ENCODE peak calls at places on chromosomes 12 and 14, in nine cellular contexts. O is sciatic nerve; C is left cardiac atrium; L is heart right ventricle; X is K562; N is activated T-helper 17 cell treated with anti-CD3 and anti-CD28 coated beads, Interleukin-2, amount 50 U/mL, for 72 hours; V is body of pancreas; Z is natural killer cell; F is HCT116. Y is an unnamed sample.
A peak's percentile ranks its signal among the peaks of the same experiment; 100 is the strongest.

GRCh38 chr12:92244036-92244435 is 98.4 kb upstream of the BTG1 start:
- ATAC-seq in C (peak; percentile 86), Z (no peak), V (peak; percentile 86), F (no peak), X (peak; percentile 37), L (peak; percentile 90), N (no peak), O (peak; percentile 93), Y (no peak)

GRCh38 chr14:53778263-53778662 is 178.4 kb downstream of the BMP4 start:
- ATAC-seq in C (no peak), Z (no peak), V (no peak), O (no peak), N (no peak), L (no peak), X (no peak), F (no peak), Y (no peak)

GRCh38 chr12:64618953-64619590 is 8.8 kb downstream of the RASSF3 start:
- ATAC-seq in F (no peak), V (peak; percentile 40), N (peak; percentile 28), Z (peak; percentile 48), C (peak; percentile 67), L (peak; percentile 59), O (peak; percentile 64), X (peak; percentile 85), Y (peak; percentile 23)

GRCh38 chr14:76376001-76376404 is at the start of gene ESRRB:
- ATAC-seq in O (no peak), C (peak; percentile 51), N (no peak), F (peak; percentile 89), X (no peak), Z (no peak), L (no peak), V (peak; percentile 58), Y (no peak)

GRCh38 chr12:104121001-104121400 is 17.0 kb downstream of the NFYB start:
- ATAC-seq in C (no peak), Z (no peak), N (no peak), X (no peak), L (no peak), V (no peak), F (peak; percentile 72), O (no peak), Y (no peak)

GRCh38 chr14:105837349-105838063 is 311.1 kb downstream of the TMEM121 start:
- ATAC-seq in N (no peak), O (no peak), C (no peak), V (no peak), F (no peak), X (no peak), L (no peak), Z (no peak), Y (no peak)

GRCh38 chr12:56831936-56832335 is 68.8 kb downstream of the HSD17B6 start:
- ATAC-seq in O (no peak), Z (no peak), C (no peak), X (no peak), F (no peak), L (no peak), V (no peak), N (no peak), Y (no peak)

GRCh38 chr12:122089080-122089479 is 10.5 kb downstream of the MLXIP start:
- ATAC-seq in N (no peak), O (no peak), C (no peak), X (peak; percentile 12), L (no peak), F (no peak), Z (no peak), V (no peak), Y (no peak)

GRCh38 chr14:71365305-71365865 is 458.1 kb downstream of the PCNX1 start:
- ATAC-seq in L (no peak), O (no peak), V (no peak), Z (no peak), C (no peak), F (no peak), X (no peak), N (no peak), Y (no peak)

GRCh38 chr12:62715086-62715786 is 219.7 kb downstream of the PPM1H start:
- ATAC-seq in C (peak; percentile 70), V (no peak), F (no peak), X (no peak), L (peak; percentile 71), O (peak; percentile 91), Z (no peak), N (no peak), Y (no peak)

GRCh38 chr14:35390577-35391387 is 13.8 kb downstream of the NFKBIA start:
- ATAC-seq in X (peak; percentile 79), O (no peak), V (peak; percentile 33), L (no peak), C (no peak), Z (no peak), F (peak; percentile 75), N (peak; percentile 92), Y (peak; percentile 89)

GRCh38 chr12:63394349-63394748 is 243.3 kb upstream of the AVPR1A start:
- ATAC-seq in V (no peak), X (no peak), L (no peak), C (no peak), Z (no peak), O (no peak), F (no peak), N (no peak), Y (no peak)

GRCh38 chr12:109686523-109686922 is 27.1 kb upstream of the FAM222A start:
- ATAC-seq in V (peak; percentile 51), C (no peak), Z (no peak), X (no peak), F (no peak), N (no peak), O (no peak), L (no peak), Y (no peak)

GRCh38 chr12:56474389-56474788 is 6.0 kb downstream of the SPRYD4 start:
- ATAC-seq in V (no peak), O (no peak), F (no peak), Z (no peak), N (no peak), X (peak; percentile 8), C (no peak), L (peak; percentile 48), Y (no peak)

GRCh38 chr14:104148433-104149277 is 10.3 kb downstream of the KIF26A start:
- ATAC-seq in V (no peak), N (no peak), L (peak; percentile 13), X (no peak), F (no peak), Z (no peak), O (no peak), C (no peak), Y (no peak)

GRCh38 chr14:100557658-100558057 is 29.6 kb downstream of the BEGAIN start:
- ATAC-seq in F (no peak), Z (no peak), O (no peak), V (no peak), X (no peak), C (peak; percentile 20), L (peak; percentile 35), N (no peak), Y (no peak)

GRCh38 chr14:65421201-65421981 is 8.9 kb downstream of the FUT8 start:
- ATAC-seq in C (no peak), N (no peak), L (no peak), O (no peak), F (no peak), X (peak; percentile 54), Z (no peak), V (no peak), Y (no peak)

GRCh38 chr12:112112423-112113132 is 4.0 kb upstream of the NAA25 start:
- ATAC-seq in X (no peak), Z (no peak), N (peak; percentile 18), F (peak; percentile 53), C (no peak), O (no peak), L (no peak), V (no peak), Y (peak; percentile 79)

GRCh38 chr14:105330491-105330895 is 15.9 kb downstream of the PACS2 start:
- ATAC-seq in X (no peak), L (no peak), O (no peak), F (peak; percentile 60), C (no peak), V (peak; percentile 8), N (peak; percentile 67), Z (no peak), Y (peak; percentile 34)

GRCh38 chr14:53993920-53994607 is 37.4 kb upstream of the BMP4 start:
- ATAC-seq in Z (no peak), C (no peak), V (no peak), L (no peak), X (no peak), F (no peak), O (no peak), N (no peak), Y (no peak)

GRCh38 chr12:53365245-53365904 is 14.6 kb upstream of the SP1 start:
- ATAC-seq in Z (no peak), V (no peak), N (peak; percentile 68), F (peak; percentile 13), C (peak; percentile 38), X (peak; percentile 78), O (peak; percentile 79), L (peak; percentile 56), Y (peak; percentile 64)

GRCh38 chr14:94237983-94238382 is 55.1 kb downstream of the SERPINA10 start:
- ATAC-seq in V (no peak), N (no peak), X (no peak), L (no peak), Z (no peak), F (no peak), C (no peak), O (no peak), Y (no peak)

GRCh38 chr12:70317781-70318180 is 48.3 kb upstream of the KCNMB4 start:
- ATAC-seq in Z (peak; percentile 74), N (peak; percentile 80), C (no peak), F (no peak), L (peak; percentile 34), O (peak; percentile 59), V (no peak), X (no peak), Y (no peak)

GRCh38 chr14:32074887-32075572 is 2.1 kb upstream of the ARHGAP5 start:
- ATAC-seq in O (no peak), C (no peak), V (no peak), X (no peak), F (no peak), L (no peak), Z (no peak), N (no peak), Y (no peak)

GRCh38 chr14:92049781-92050180 is 9.9 kb upstream of the TRIP11 start:
- ATAC-seq in N (no peak), L (no peak), V (no peak), O (no peak), Z (no peak), X (no peak), C (no peak), F (no peak), Y (no peak)

GRCh38 chr12:76588881-76589565 is 29.5 kb upstream of the OSBPL8 start:
- ATAC-seq in O (peak; percentile 90), C (peak; percentile 46), F (no peak), L (peak; percentile 29), X (no peak), Z (peak; percentile 87), V (peak; percentile 51), N (peak; percentile 78), Y (peak; percentile 47)

GRCh38 chr14:55103005-55103640 is 25.9 kb upstream of the LGALS3 start:
- ATAC-seq in N (peak; percentile 74), L (peak; percentile 68), F (peak; percentile 83), Z (peak; percentile 34), X (peak; percentile 95), O (peak; percentile 87), C (peak; percentile 52), V (peak; percentile 80), Y (peak; percentile 94)